ENCODE peak calls at places on chromosomes 11 and 22, in five cellular contexts. H is central memory CD4-positive, alpha-beta T cell; R is neuronal stem cell; F is hepatocyte; I is amniotic stem cell. X is an unnamed sample.

GRCh38 chr11:31325162-31325561 is 44.4 kb downstream of the DCDC1 start:
- DNase-seq in H (no peak), R (no peak), F (no peak), I (no peak), X (no peak)

GRCh38 chr22:47213571-47214230 is 451.3 kb downstream of the TBC1D22A start:
- DNase-seq in H (peak; percentile 30), R (no peak), F (no peak), I (no peak), X (no peak)

GRCh38 chr11:60919956-60920355 is 4.3 kb upstream of the TMEM132A start:
- DNase-seq in H (no peak), R (no peak), F (no peak), I (no peak), X (no peak)

GRCh38 chr11:34300571-34301295 is 57.1 kb downstream of the ABTB2 start:
- DNase-seq in H (no peak), R (no peak), F (no peak), I (no peak), X (no peak)

GRCh38 chr22:39283312-39284141 is 35.9 kb downstream of the RPL3 start:
- DNase-seq in H (no peak), R (no peak), F (peak; percentile 54), I (no peak), X (no peak)

GRCh38 chr11:868394-868793 is 25.7 kb downstream of the TSPAN4 start:
- DNase-seq in H (no peak), R (no peak), F (no peak), I (no peak), X (no peak)

GRCh38 chr11:12174145-12175143 is 64.1 kb downstream of the MICAL2 start:
- DNase-seq in H (no peak), R (no peak), F (no peak), I (peak; percentile 44), X (no peak)

GRCh38 chr11:119673389-119674336 is 55.3 kb downstream of the NECTIN1 start:
- DNase-seq in H (no peak), R (no peak), F (peak; percentile 40), I (no peak), X (no peak)

GRCh38 chr11:86116386-86116726 is 47.5 kb upstream of the PICALM start:
- DNase-seq in H (peak; percentile 13), R (no peak), F (no peak), I (no peak), X (no peak)

GRCh38 chr11:34600339-34601084 is 20.4 kb upstream of the EHF start:
- DNase-seq in H (no peak), R (no peak), F (peak; percentile 78), I (no peak), X (no peak)

GRCh38 chr11:125990244-125990643 is 44.4 kb downstream of the VSIG10L2 start:
- DNase-seq in H (no peak), R (no peak), F (no peak), I (no peak), X (no peak)

GRCh38 chr11:88103337-88104206 is 71.7 kb downstream of the RAB38 start:
- DNase-seq in H (peak; percentile 24), R (peak; percentile 32), F (peak; percentile 59), I (peak; percentile 2), X (no peak)

GRCh38 chr11:78417175-78417887 is at the start of gene GAB2:
- DNase-seq in H (peak; percentile 32), R (no peak), F (peak; percentile 57), I (no peak), X (peak; percentile 73)

GRCh38 chr11:44608654-44609027 is 43.2 kb downstream of the CD82 start:
- DNase-seq in H (no peak), R (no peak), F (no peak), I (no peak), X (no peak)

GRCh38 chr11:96260526-96260925 is 82.5 kb downstream of the MAML2 start:
- DNase-seq in H (no peak), R (no peak), F (no peak), I (no peak), X (no peak)

GRCh38 chr11:79088967-79089366 is 351.9 kb downstream of the TENM4 start:
- DNase-seq in H (no peak), R (peak; percentile 62), F (no peak), I (no peak), X (no peak)

GRCh38 chr22:31738566-31738965 is 11.4 kb downstream of the PRR14L start:
- DNase-seq in H (no peak), R (no peak), F (no peak), I (no peak), X (no peak)

GRCh38 chr22:46842606-46843005 is 80.2 kb downstream of the TBC1D22A start:
- DNase-seq in H (no peak), R (no peak), F (no peak), I (no peak), X (no peak)

GRCh38 chr11:42972741-42973140 is 339.1 kb upstream of the API5 start:
- DNase-seq in H (no peak), R (no peak), F (no peak), I (no peak), X (no peak)

GRCh38 chr11:27213232-27213660 is 149.8 kb downstream of the CCDC34 start:
- DNase-seq in H (no peak), R (peak; percentile 17), F (peak; percentile 45), I (peak; percentile 74), X (no peak)

GRCh38 chr11:57432714-57433163 is 5.8 kb upstream of the SLC43A3 start:
- DNase-seq in H (no peak), R (no peak), F (peak; percentile 59), I (peak; percentile 27), X (peak; percentile 84)

GRCh38 chr11:111782109-111782784 is 16.1 kb upstream of the PPP2R1B start:
- DNase-seq in H (no peak), R (no peak), F (no peak), I (no peak), X (no peak)

GRCh38 chr11:80586464-80586863 is 1145.6 kb upstream of the TENM4 start:
- DNase-seq in H (no peak), R (no peak), F (no peak), I (no peak), X (no peak)